ENCODE peak calls at places on chromosome 12, in six cellular contexts. Z, G, V, H, A and L are unnamed samples.

GRCh38 chr12:105271364-105271763 is 35.4 kb upstream of the APPL2 start:
- ATAC-seq in Z (no peak), G (no peak), V (no peak), H (no peak), A (no peak), L (no peak)

GRCh38 chr12:75978677-75979076 is 52.9 kb downstream of the PHLDA1 start:
- ATAC-seq in Z (no peak), G (no peak), V (peak; percentile 9), H (no peak), A (no peak), L (peak; percentile 57)

GRCh38 chr12:53484686-53485567 is 14.3 kb downstream of the MAP3K12 start:
- ATAC-seq in Z (no peak), G (no peak), V (no peak), H (no peak), A (no peak), L (no peak)

GRCh38 chr12:109140560-109140959 is 24.2 kb downstream of the ACACB start:
- ATAC-seq in Z (no peak), G (no peak), V (no peak), H (peak; percentile 41), A (no peak), L (no peak)

GRCh38 chr12:126436041-126436440 is 1370.8 kb downstream of the AACS start:
- ATAC-seq in Z (no peak), G (no peak), V (no peak), H (no peak), A (no peak), L (no peak)

GRCh38 chr12:95623554-95624170 is 72.4 kb upstream of the USP44 start:
- ATAC-seq in Z (peak; percentile 90), G (no peak), V (peak; percentile 39), H (peak; percentile 86), A (no peak), L (peak; percentile 54)

GRCh38 chr12:132261328-132262138 is 67.9 kb downstream of the GALNT9 start:
- ATAC-seq in Z (no peak), G (no peak), V (no peak), H (no peak), A (no peak), L (no peak)

GRCh38 chr12:121364657-121365265 is 12.6 kb upstream of the ANAPC5 start:
- ATAC-seq in Z (no peak), G (no peak), V (no peak), H (no peak), A (no peak), L (no peak)

GRCh38 chr12:96879301-96879700 is 27.8 kb upstream of the NEDD1 start:
- ATAC-seq in Z (no peak), G (no peak), V (no peak), H (no peak), A (no peak), L (no peak)

GRCh38 chr12:56257491-56258067 is 605 bp downstream of the ANKRD52 start:
- ATAC-seq in Z (no peak), G (no peak), V (peak; percentile 18), H (peak; percentile 25), A (peak; percentile 10), L (peak; percentile 20)

GRCh38 chr12:59425798-59426197 is 170.0 kb upstream of the SLC16A7 start:
- ATAC-seq in Z (peak; percentile 79), G (no peak), V (no peak), H (no peak), A (no peak), L (no peak)

GRCh38 chr12:99649551-99649950 is 2.0 kb downstream of the GARIN6 start:
- ATAC-seq in Z (no peak), G (no peak), V (no peak), H (no peak), A (no peak), L (no peak)

GRCh38 chr12:27478949-27479348 is 32.4 kb downstream of the SMCO2 start:
- ATAC-seq in Z (no peak), G (no peak), V (no peak), H (peak; percentile 64), A (no peak), L (no peak)

GRCh38 chr12:124648710-124649384 is 81.4 kb upstream of the NCOR2 start:
- ATAC-seq in Z (no peak), G (no peak), V (no peak), H (no peak), A (no peak), L (no peak)

GRCh38 chr12:92467886-92468285 is 234.9 kb upstream of the PLEKHG7 start:
- ATAC-seq in Z (no peak), G (no peak), V (no peak), H (peak; percentile 39), A (no peak), L (no peak)

GRCh38 chr12:122980192-122981035 is at the start of gene ARL6IP4:
- ATAC-seq in Z (peak; percentile 68), G (peak; percentile 80), V (peak; percentile 82), H (peak; percentile 80), A (peak; percentile 75), L (peak; percentile 81)

GRCh38 chr12:76569685-76570604 is 10.4 kb upstream of the OSBPL8 start:
- ATAC-seq in Z (no peak), G (no peak), V (peak; percentile 53), H (no peak), A (peak; percentile 77), L (no peak)

GRCh38 chr12:67046062-67046461 is 223.1 kb upstream of the CAND1 start:
- ATAC-seq in Z (no peak), G (no peak), V (no peak), H (no peak), A (no peak), L (no peak)

GRCh38 chr12:94240171-94240570 is 91.8 kb downstream of the PLXNC1 start:
- ATAC-seq in Z (no peak), G (no peak), V (no peak), H (no peak), A (no peak), L (no peak)

GRCh38 chr12:14836336-14837210 is 6.8 kb downstream of the ART4 start:
- ATAC-seq in Z (no peak), G (no peak), V (no peak), H (peak; percentile 76), A (no peak), L (peak; percentile 64)